ENCODE peak calls at places on chromosomes 12 and 14, in eight cellular contexts. T is A549, J is upper lobe of left lung, Y is adrenal gland, G is IMR-90, M is K562, X is body of pancreas, V is uterus. P is an unnamed sample.

GRCh38 chr12:6688543-6688999 is 604 bp downstream of the ZNF384 start:
- DNase-seq in T (no peak), J (peak; percentile 35), Y (peak; percentile 71), G (peak; percentile 13), M (no peak), X (peak; percentile 48), V (no peak), P (no peak)

GRCh38 chr14:36208690-36209278 is 32.3 kb upstream of the PTCSC3 start:
- DNase-seq in T (no peak), J (no peak), Y (no peak), G (no peak), M (no peak), X (no peak), V (no peak), P (no peak)

GRCh38 chr12:5345534-5345933 is 86.4 kb upstream of the NTF3 start:
- DNase-seq in T (no peak), J (no peak), Y (no peak), G (no peak), M (no peak), X (no peak), V (no peak), P (no peak)

GRCh38 chr14:21631084-21631483 is 3.7 kb downstream of the OR10G2 start:
- DNase-seq in T (no peak), J (no peak), Y (no peak), G (no peak), M (no peak), X (no peak), V (no peak), P (no peak)

GRCh38 chr12:103572312-103572711 is 14.8 kb upstream of the STAB2 start:
- DNase-seq in T (no peak), J (no peak), Y (no peak), G (no peak), M (no peak), X (no peak), V (no peak), P (no peak)

GRCh38 chr14:50666772-50667490 is 1.2 kb downstream of the SAV1 start:
- DNase-seq in T (peak; percentile 61), J (peak; percentile 53), Y (peak; percentile 70), G (peak; percentile 73), M (no peak), X (peak; percentile 67), V (peak; percentile 26), P (no peak)

GRCh38 chr12:24997496-24997895 is 48.6 kb upstream of the BCAT1 start:
- DNase-seq in T (no peak), J (no peak), Y (no peak), G (no peak), M (no peak), X (no peak), V (no peak), P (no peak)

GRCh38 chr14:103311171-103311997 is 22.7 kb upstream of the EIF5 start:
- DNase-seq in T (no peak), J (no peak), Y (no peak), G (no peak), M (no peak), X (no peak), V (no peak), P (no peak)

GRCh38 chr14:36504805-36505192 is 15.2 kb downstream of the NKX2-1 start:
- DNase-seq in T (no peak), J (no peak), Y (no peak), G (no peak), M (no peak), X (no peak), V (no peak), P (no peak)

GRCh38 chr14:69443296-69443805 is 41.2 kb upstream of the PLEKHD1 start:
- DNase-seq in T (no peak), J (no peak), Y (no peak), G (no peak), M (no peak), X (no peak), V (no peak), P (no peak)

GRCh38 chr12:122374707-122375106 is 47.8 kb downstream of the CLIP1 start:
- DNase-seq in T (no peak), J (no peak), Y (peak; percentile 52), G (no peak), M (no peak), X (no peak), V (no peak), P (no peak)
- TF ChIP-seq CTCF in T (no peak), J (no peak), Y (no peak), G (no peak), M (no peak), X (no peak), V (no peak), P (no peak)

DNA sequence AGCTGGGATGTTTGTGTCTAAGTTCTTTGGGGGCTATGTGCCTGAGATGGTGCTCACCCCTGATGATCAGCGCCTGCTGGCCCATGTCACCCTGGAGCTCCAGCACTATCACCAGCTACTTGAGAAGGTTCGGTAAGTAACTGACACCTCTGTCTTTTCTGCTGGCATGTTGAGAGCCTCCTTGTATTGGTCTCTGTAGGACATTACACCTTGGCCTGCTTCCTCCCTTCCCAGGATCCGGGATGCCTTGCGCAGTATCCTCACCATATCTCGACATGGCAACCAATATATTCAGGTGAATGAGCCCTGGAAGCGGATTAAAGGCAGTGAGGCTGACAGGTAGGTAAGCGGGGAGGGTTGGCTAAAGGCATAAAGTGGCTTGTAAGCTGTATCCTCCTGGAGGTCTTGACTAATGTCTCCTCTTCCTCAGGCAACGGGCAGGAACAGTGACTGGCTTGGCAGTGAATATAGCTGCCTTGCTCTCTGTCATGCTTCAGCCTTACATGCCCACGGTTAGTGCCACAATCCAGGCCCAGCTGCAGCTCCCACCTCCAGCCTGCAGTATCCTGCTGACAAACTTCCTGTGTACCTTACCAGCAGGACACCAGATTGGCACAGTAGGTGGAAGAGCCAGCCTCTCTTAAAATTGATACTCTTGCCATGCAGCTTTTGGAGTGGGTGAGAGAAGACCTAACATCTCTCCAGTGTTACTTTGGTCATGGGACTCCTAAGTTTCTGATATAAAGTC is 5.4 kb downstream of the DDIT3 start:
- DNase-seq in T (no peak), J (no peak), Y (no peak), G (no peak), M (no peak), X (no peak), V (no peak), P (no peak)
- TF ChIP-seq POLR2A in T (no peak), J (no peak), Y (no peak), G (no peak), M (peak; percentile 7), X (no peak), V (no peak), P (no peak)

DNA sequence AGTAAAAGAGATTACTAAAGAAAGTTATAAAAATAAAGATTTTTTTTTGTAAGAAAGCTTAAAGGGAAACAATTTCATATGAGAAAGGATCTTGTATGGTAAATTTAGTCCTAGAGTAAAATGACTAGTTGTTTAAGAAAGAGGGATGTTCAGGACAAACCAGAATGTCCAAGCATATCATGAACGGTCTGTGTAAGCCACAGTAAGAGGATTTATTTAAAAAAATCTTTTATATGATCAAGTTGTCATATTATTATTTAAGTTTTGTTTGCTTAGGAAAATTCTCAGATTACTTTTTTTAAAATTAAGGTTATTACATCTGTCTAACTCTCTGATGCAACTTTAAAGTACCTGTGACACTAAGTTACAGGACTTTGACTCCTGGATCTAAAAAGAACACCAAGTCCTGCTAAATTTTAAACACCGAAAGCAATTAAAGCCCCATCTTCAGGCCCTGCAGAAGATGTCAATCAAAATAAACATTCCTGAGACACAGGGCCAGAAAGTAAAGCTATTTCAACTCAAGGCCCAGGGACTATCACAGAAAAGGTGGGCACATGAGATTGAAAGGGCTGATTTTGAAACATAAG is 17.3 kb upstream of the CCDC196 start:
- DNase-seq in T (peak; percentile 6), J (no peak), Y (no peak), G (no peak), M (no peak), X (no peak), V (no peak), P (no peak)
- H3K9me3 ChIP-seq in T (no peaks in the 10 kb centered on the region), J (peaks cover 4% of the 10 kb centered on the region), Y (peaks cover 12% of the 10 kb centered on the region), G (no peaks in the 10 kb centered on the region), M (no peaks in the 10 kb centered on the region), X (no peaks in the 10 kb centered on the region), V (no peaks in the 10 kb centered on the region), P (no peaks in the 10 kb centered on the region)

GRCh38 chr12:58387199-58387598 is 445.8 kb downstream of the ATP23 start:
- DNase-seq in T (no peak), J (no peak), Y (no peak), G (peak; percentile 72), M (no peak), X (no peak), V (no peak), P (no peak)
- TF ChIP-seq CTCF in T (no peak), J (no peak), Y (no peak), G (no peak), M (no peak), X (no peak), V (no peak), P (no peak)

GRCh38 chr12:12788675-12789368 is 3.4 kb downstream of the APOLD1 start:
- DNase-seq in T (peak; percentile 89), J (peak; percentile 80), Y (peak; percentile 89), G (peak; percentile 82), M (peak; percentile 48), X (peak; percentile 81), V (peak; percentile 41), P (no peak)

GRCh38 chr12:12786371-12786715 is 884 bp downstream of the APOLD1 start:
- DNase-seq in T (no peak), J (no peak), Y (no peak), G (no peak), M (no peak), X (no peak), V (no peak), P (no peak)

GRCh38 chr12:12788131-12788530 is 2.7 kb downstream of the APOLD1 start:
- DNase-seq in T (no peak), J (no peak), Y (no peak), G (peak; percentile 16), M (no peak), X (no peak), V (peak; percentile 21), P (peak; percentile 84)

GRCh38 chr12:12784911-12785814 is at the start of gene APOLD1:
- DNase-seq in T (no peak), J (no peak), Y (peak; percentile 75), G (no peak), M (no peak), X (peak; percentile 23), V (peak; percentile 24), P (peak; percentile 93)

GRCh38 chr12:12786716-12787601 is 1.5 kb downstream of the APOLD1 start:
- DNase-seq in T (peak; percentile 87), J (peak; percentile 77), Y (peak; percentile 89), G (peak; percentile 81), M (peak; percentile 90), X (peak; percentile 85), V (peak; percentile 90), P (no peak)
- TF ChIP-seq POLR2A in T (peak; percentile 89), J (peak; percentile 90), Y (peak; percentile 47), G (no peak), M (peak; percentile 77), X (peak; percentile 87), V (peak; percentile 90), P (peak; percentile 62)